ENCODE peak calls at places on chromosome 9, in six cellular contexts. P is aorta, E is AG09309, D is heart right ventricle, U is sigmoid colon, M is gastrocnemius medialis. N is an unnamed sample.
A peak's percentile ranks its signal among the peaks of the same experiment; 100 is the strongest.

GRCh38 chr9:24041294-24041693 is 215.3 kb upstream of the ELAVL2 start:
- DNase-seq in P (no peak), E (no peak), D (no peak), U (no peak), M (no peak), N (no peak)

GRCh38 chr9:27534131-27534530 is 4.5 kb upstream of the MOB3B start:
- DNase-seq in P (no peak), E (no peak), D (no peak), U (no peak), M (no peak), N (peak; percentile 64)

GRCh38 chr9:13033959-13034695 is 245.4 kb downstream of the MPDZ start:
- DNase-seq in P (peak; percentile 83), E (no peak), D (peak; percentile 55), U (peak; percentile 81), M (peak; percentile 9), N (no peak)

GRCh38 chr9:128781186-128782070 is 5.6 kb upstream of the TBC1D13 start:
- DNase-seq in P (no peak), E (no peak), D (no peak), U (no peak), M (no peak), N (no peak)

GRCh38 chr9:38003946-38004808 is 64.8 kb downstream of the SHB start:
- DNase-seq in P (peak; percentile 75), E (no peak), D (no peak), U (no peak), M (no peak), N (no peak)

GRCh38 chr9:121853617-121854395 is 202.4 kb downstream of the DAB2IP start:
- DNase-seq in P (peak; percentile 57), E (no peak), D (no peak), U (no peak), M (no peak), N (no peak)

GRCh38 chr9:112241491-112241890 is 66.4 kb upstream of the SUSD1 start:
- DNase-seq in P (no peak), E (no peak), D (no peak), U (no peak), M (no peak), N (no peak)

GRCh38 chr9:38038307-38039089 is 30.5 kb downstream of the SHB start:
- DNase-seq in P (no peak), E (no peak), D (peak; percentile 46), U (peak; percentile 67), M (no peak), N (no peak)

GRCh38 chr9:115595951-115596742 is 478.2 kb upstream of the TNC start:
- DNase-seq in P (no peak), E (peak; percentile 97), D (no peak), U (no peak), M (no peak), N (no peak)

GRCh38 chr9:134064711-134065110 is 3.1 kb downstream of the BRD3 start:
- DNase-seq in P (no peak), E (no peak), D (no peak), U (no peak), M (no peak), N (no peak)

GRCh38 chr9:98781588-98782383 is 14.6 kb downstream of the ANKS6 start:
- DNase-seq in P (no peak), E (no peak), D (no peak), U (no peak), M (no peak), N (peak; percentile 72)

GRCh38 chr9:107491081-107492053 is 1.8 kb upstream of the KLF4 start:
- DNase-seq in P (peak; percentile 79), E (no peak), D (peak; percentile 33), U (peak; percentile 81), M (no peak), N (no peak)

GRCh38 chr9:81634437-81634836 is 54.9 kb downstream of the TLE1 start:
- DNase-seq in P (no peak), E (no peak), D (no peak), U (no peak), M (no peak), N (no peak)

GRCh38 chr9:85433046-85433445 is 308.7 kb downstream of the AGTPBP1 start:
- DNase-seq in P (no peak), E (no peak), D (no peak), U (no peak), M (no peak), N (peak; percentile 81)

GRCh38 chr9:121756477-121757285 is 105.2 kb downstream of the DAB2IP start:
- DNase-seq in P (no peak), E (no peak), D (no peak), U (no peak), M (no peak), N (no peak)

GRCh38 chr9:136694163-136694864 is 7.1 kb upstream of the AGPAT2 start:
- DNase-seq in P (peak; percentile 88), E (no peak), D (peak; percentile 79), U (no peak), M (peak; percentile 46), N (no peak)

GRCh38 chr9:130893250-130894101 is 3.1 kb downstream of the QRFP start:
- DNase-seq in P (peak; percentile 79), E (no peak), D (peak; percentile 46), U (no peak), M (no peak), N (no peak)

GRCh38 chr9:104997536-104997935 is 69.6 kb upstream of the ABCA1 start:
- DNase-seq in P (no peak), E (no peak), D (no peak), U (no peak), M (no peak), N (no peak)

GRCh38 chr9:35652829-35653209 is 2.1 kb upstream of the SIT1 start:
- DNase-seq in P (no peak), E (no peak), D (no peak), U (peak; percentile 38), M (no peak), N (no peak)

GRCh38 chr9:93650448-93650847 is 74.1 kb downstream of the PHF2 start:
- DNase-seq in P (no peak), E (no peak), D (no peak), U (peak; percentile 59), M (no peak), N (no peak)

GRCh38 chr9:25678846-25679360 is 659 bp upstream of the TUSC1 start:
- DNase-seq in P (no peak), E (no peak), D (no peak), U (no peak), M (no peak), N (no peak)

GRCh38 chr9:25677301-25678146 is 720 bp downstream of the TUSC1 start:
- DNase-seq in P (peak; percentile 96), E (peak; percentile 7), D (peak; percentile 89), U (peak; percentile 94), M (peak; percentile 73), N (peak; percentile 95)

GRCh38 chr9:25681270-25681669 is 3.0 kb upstream of the TUSC1 start:
- DNase-seq in P (no peak), E (peak; percentile 74), D (no peak), U (no peak), M (no peak), N (no peak)

GRCh38 chr9:25678147-25678666 is at the start of gene TUSC1:
- DNase-seq in P (peak; percentile 97), E (peak; percentile 53), D (peak; percentile 88), U (peak; percentile 93), M (peak; percentile 51), N (peak; percentile 93)
- H3K4me3 ChIP-seq in P (peak within 1 kb of the TSS; percentile 69), E (peak within 1 kb of the TSS; percentile 72), D (peak within 1 kb of the TSS; percentile 80), U (peak within 1 kb of the TSS; percentile 68), M (peak within 1 kb of the TSS; percentile 83), N (peak within 1 kb of the TSS; percentile 88)

GRCh38 chr9:91948423-91949292 is 1.4 kb downstream of the ROR2 start:
- DNase-seq in P (peak; percentile 77), E (no peak), D (peak; percentile 26), U (peak; percentile 92), M (no peak), N (no peak)
- H3K4me3 ChIP-seq in P (no peak overlapping the region), E (no peak overlapping the region), D (peak overlapping the region; percentile 57), U (peak overlapping the region; percentile 88), M (peak overlapping the region; percentile 41), N (peak overlapping the region; percentile 85)

GRCh38 chr9:95572370-95573151 is 55.8 kb upstream of the PTCH1 start:
- DNase-seq in P (no peak), E (peak; percentile 45), D (no peak), U (no peak), M (no peak), N (no peak)

GRCh38 chr9:95575796-95576195 is 59.0 kb upstream of the PTCH1 start:
- DNase-seq in P (no peak), E (no peak), D (no peak), U (no peak), M (no peak), N (no peak)

GRCh38 chr9:95573463-95573862 is 56.7 kb upstream of the PTCH1 start:
- DNase-seq in P (no peak), E (no peak), D (no peak), U (no peak), M (no peak), N (no peak)

GRCh38 chr9:95574176-95574575 is 57.4 kb upstream of the PTCH1 start:
- DNase-seq in P (no peak), E (no peak), D (no peak), U (no peak), M (no peak), N (no peak)

GRCh38 chr9:95574866-95575553 is 58.2 kb upstream of the PTCH1 start:
- DNase-seq in P (no peak), E (no peak), D (no peak), U (no peak), M (no peak), N (no peak)
- H3K4me3 ChIP-seq in P (no peak overlapping the region), E (no peak overlapping the region), D (no peak overlapping the region), U (no peak overlapping the region), M (no peak overlapping the region), N (no peak overlapping the region)

DNA sequence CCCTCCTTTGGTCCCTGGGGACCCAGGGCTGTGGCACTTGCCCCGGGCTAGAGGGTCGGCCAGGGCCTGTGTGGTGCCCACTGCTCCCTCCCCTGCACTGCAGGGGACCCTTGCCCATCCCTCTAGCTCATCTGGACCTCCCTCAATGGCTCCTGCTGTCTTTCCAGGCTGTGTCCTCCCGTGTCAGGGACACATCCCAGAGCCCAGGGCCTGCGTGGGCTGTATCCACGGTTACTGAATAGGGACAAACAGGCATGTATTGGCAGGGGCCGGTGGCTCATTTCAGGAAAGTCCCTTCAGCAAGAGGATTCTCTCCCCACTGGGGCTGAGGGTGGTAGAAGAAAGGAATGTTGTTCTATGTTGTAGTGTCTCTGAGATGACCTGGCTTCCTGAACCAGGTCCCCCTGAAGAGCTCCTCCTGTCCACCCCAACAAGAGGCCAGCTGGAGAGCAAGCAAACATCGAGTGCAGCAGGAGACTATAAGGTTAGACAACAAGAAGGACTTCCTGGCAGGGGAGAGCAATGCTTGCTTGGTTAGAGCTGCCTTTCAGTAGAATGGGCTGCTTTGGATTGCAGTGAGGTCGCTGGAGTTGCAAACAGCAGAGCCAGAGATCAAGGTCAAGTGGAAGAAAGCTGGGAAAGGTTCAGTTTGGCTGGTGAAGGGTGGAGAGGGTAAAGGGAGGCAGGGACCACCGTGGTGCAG is 1.0 kb upstream of the CRB2 start:
- DNase-seq in P (no peak), E (no peak), D (no peak), U (no peak), M (no peak), N (no peak)
- H3K4me3 ChIP-seq in P (no peak overlapping the region), E (no peak overlapping the region), D (no peak overlapping the region), U (no peak overlapping the region), M (no peak overlapping the region), N (no peak overlapping the region)